ENCODE peak calls at places on chromosomes 4 and X, in four cellular contexts. S is endothelial cell of umbilical vein, X is transverse colon, B is A549. U is an unnamed sample.

GRCh38 chrX:21167028-21167427 is 207.2 kb upstream of the CNKSR2 start:
- DNase-seq in S (no peak), X (no peak), B (no peak), U (no peak)

GRCh38 chr4:111556861-111557260 is 588.4 kb upstream of the FAM241A start:
- DNase-seq in S (no peak), X (no peak), B (no peak), U (no peak)

GRCh38 chrX:77440310-77440709 is 6.9 kb upstream of the FGF16 start:
- DNase-seq in S (no peak), X (no peak), B (no peak), U (no peak)

GRCh38 chrX:148601034-148601433 is 100.6 kb downstream of the AFF2 start:
- DNase-seq in S (no peak), X (no peak), B (no peak), U (no peak)

GRCh38 chr4:83121246-83121645 is 6.7 kb upstream of the PLAC8 start:
- DNase-seq in S (no peak), X (no peak), B (no peak), U (no peak)

GRCh38 chr4:33369366-33369899 is 2649.3 kb downstream of the PCDH7 start:
- DNase-seq in S (no peak), X (no peak), B (no peak), U (no peak)

GRCh38 chr4:68874507-68874906 is 58.7 kb downstream of the UGT2B10 start:
- DNase-seq in S (no peak), X (no peak), B (no peak), U (no peak)

GRCh38 chrX:155070038-155070437 is 898 bp downstream of the CMC4 start:
- DNase-seq in S (no peak), X (no peak), B (no peak), U (no peak)

GRCh38 chr4:143762511-143762910 is 62.0 kb upstream of the FREM3 start:
- DNase-seq in S (no peak), X (no peak), B (no peak), U (no peak)

GRCh38 chr4:14990484-14990883 is 11.8 kb upstream of the CPEB2 start:
- DNase-seq in S (no peak), X (no peak), B (no peak), U (no peak)

GRCh38 chrX:50721771-50722521 is 92.0 kb downstream of the SHROOM4 start:
- DNase-seq in S (no peak), X (no peak), B (no peak), U (no peak)

GRCh38 chrX:154531626-154532025 is 15.0 kb downstream of the G6PD start:
- DNase-seq in S (no peak), X (no peak), B (peak), U (no peak)

GRCh38 chr4:42302348-42302747 is 94.9 kb upstream of the SHISA3 start:
- DNase-seq in S (peak), X (no peak), B (peak), U (peak)

GRCh38 chr4:77586953-77587383 is 18.7 kb upstream of the CXCL13 start:
- DNase-seq in S (no peak), X (peak), B (peak), U (no peak)

GRCh38 chr4:92305878-92306520 is 2.2 kb downstream of the GRID2 start:
- DNase-seq in S (no peak), X (no peak), B (no peak), U (no peak)

GRCh38 chr4:85734446-85734845 is 259.5 kb downstream of the ARHGAP24 start:
- DNase-seq in S (peak), X (no peak), B (no peak), U (no peak)

GRCh38 chrX:1443496-1444075 is 9.1 kb downstream of the ASMTL start:
- DNase-seq in S (no peak), X (no peak), B (no peak), U (no peak)

GRCh38 chr4:134691915-134692314 is 490.3 kb upstream of the PABPC4L start:
- DNase-seq in S (no peak), X (no peak), B (no peak), U (no peak)

GRCh38 chrX:31658360-31658759 is 586.5 kb upstream of the FTHL17 start:
- DNase-seq in S (peak), X (no peak), B (peak), U (no peak)

GRCh38 chr4:10582059-10582686 is 102.4 kb downstream of the CLNK start:
- DNase-seq in S (peak), X (peak), B (peak), U (peak)

GRCh38 chrX:47991263-47992092 is 12.3 kb downstream of the ZNF182 start:
- DNase-seq in S (no peak), X (no peak), B (no peak), U (no peak)

GRCh38 chr4:113293673-113294072 is 244.2 kb downstream of the ANK2 start:
- DNase-seq in S (no peak), X (no peak), B (no peak), U (no peak)

GRCh38 chrX:41009816-41010187 is 75.4 kb upstream of the USP9X start:
- DNase-seq in S (no peak), X (no peak), B (no peak), U (no peak)

GRCh38 chrX:31551913-31552312 is 480.1 kb upstream of the FTHL17 start:
- DNase-seq in S (no peak), X (no peak), B (no peak), U (no peak)

GRCh38 chr4:5883916-5884315 is 9.0 kb downstream of the CRMP1 start:
- DNase-seq in S (no peak), X (no peak), B (no peak), U (no peak)

GRCh38 chrX:133258481-133258880 is 40.3 kb upstream of the TFDP3 start:
- DNase-seq in S (no peak), X (no peak), B (no peak), U (no peak)

GRCh38 chr4:19580090-19580489 is 671.6 kb upstream of the SLIT2 start:
- DNase-seq in S (no peak), X (no peak), B (no peak), U (no peak)

GRCh38 chr4:162115323-162115722 is 48.5 kb downstream of the FSTL5 start:
- DNase-seq in S (no peak), X (no peak), B (no peak), U (no peak)

GRCh38 chrX:102517331-102517730 is 792 bp upstream of the TMSB15A start:
- DNase-seq in S (peak), X (no peak), B (peak), U (no peak)

GRCh38 chr4:185734214-185734613 is 77.8 kb downstream of the SORBS2 start:
- DNase-seq in S (no peak), X (no peak), B (no peak), U (no peak)

GRCh38 chrX:128975716-128976115 is 547.6 kb downstream of the SMARCA1 start:
- DNase-seq in S (peak), X (peak), B (peak), U (peak)

GRCh38 chrX:47637546-47638195 is 7.9 kb upstream of the CFP start:
- DNase-seq in S (peak), X (peak), B (no peak), U (no peak)

GRCh38 chrX:95764972-95765451 is 919.6 kb upstream of the DIAPH2 start:
- DNase-seq in S (peak), X (no peak), B (peak), U (peak)

GRCh38 chr4:26590639-26591038 is 6.8 kb downstream of the TBC1D19 start:
- DNase-seq in S (no peak), X (no peak), B (peak), U (no peak)

GRCh38 chr4:98659106-98659592 is 738 bp upstream of the TSPAN5 start:
- DNase-seq in S (no peak), X (no peak), B (peak), U (no peak)

GRCh38 chr4:102500371-102501175 is 586 bp upstream of the NFKB1 start:
- DNase-seq in S (peak), X (peak), B (peak), U (peak)

GRCh38 chr4:102501635-102502382 is 650 bp downstream of the NFKB1 start:
- DNase-seq in S (peak), X (peak), B (peak), U (peak)

GRCh38 chr4:102503831-102504786 is 3.0 kb downstream of the NFKB1 start:
- DNase-seq in S (no peak), X (no peak), B (no peak), U (no peak)

GRCh38 chr4:102503301-102503746 is 2.2 kb downstream of the NFKB1 start:
- DNase-seq in S (peak), X (no peak), B (peak), U (no peak)

GRCh38 chr4:102501176-102501634 is at the start of gene NFKB1:
- DNase-seq in S (peak), X (peak), B (peak), U (peak)
- TF ChIP-seq POLR2A in S (peak), X (no peak), B (peak), U (peak)

GRCh38 chr4:6929735-6930464 is 20.3 kb downstream of the TBC1D14 start:
- DNase-seq in S (no peak), X (peak), B (no peak), U (no peak)
- TF ChIP-seq POLR2A in S (no peak), X (peak), B (no peak), U (no peak)

GRCh38 chr4:139556071-139556734 is at the start of gene SETD7:
- DNase-seq in S (peak), X (peak), B (peak), U (peak)
- TF ChIP-seq POLR2A in S (peak), X (peak), B (peak), U (peak)

GRCh38 chr4:515251-515650 is 16.2 kb downstream of the PIGG start:
- DNase-seq in S (no peak), X (no peak), B (no peak), U (no peak)
- TF ChIP-seq POLR2A in S (no peak), X (no peak), B (no peak), U (no peak)

DNA sequence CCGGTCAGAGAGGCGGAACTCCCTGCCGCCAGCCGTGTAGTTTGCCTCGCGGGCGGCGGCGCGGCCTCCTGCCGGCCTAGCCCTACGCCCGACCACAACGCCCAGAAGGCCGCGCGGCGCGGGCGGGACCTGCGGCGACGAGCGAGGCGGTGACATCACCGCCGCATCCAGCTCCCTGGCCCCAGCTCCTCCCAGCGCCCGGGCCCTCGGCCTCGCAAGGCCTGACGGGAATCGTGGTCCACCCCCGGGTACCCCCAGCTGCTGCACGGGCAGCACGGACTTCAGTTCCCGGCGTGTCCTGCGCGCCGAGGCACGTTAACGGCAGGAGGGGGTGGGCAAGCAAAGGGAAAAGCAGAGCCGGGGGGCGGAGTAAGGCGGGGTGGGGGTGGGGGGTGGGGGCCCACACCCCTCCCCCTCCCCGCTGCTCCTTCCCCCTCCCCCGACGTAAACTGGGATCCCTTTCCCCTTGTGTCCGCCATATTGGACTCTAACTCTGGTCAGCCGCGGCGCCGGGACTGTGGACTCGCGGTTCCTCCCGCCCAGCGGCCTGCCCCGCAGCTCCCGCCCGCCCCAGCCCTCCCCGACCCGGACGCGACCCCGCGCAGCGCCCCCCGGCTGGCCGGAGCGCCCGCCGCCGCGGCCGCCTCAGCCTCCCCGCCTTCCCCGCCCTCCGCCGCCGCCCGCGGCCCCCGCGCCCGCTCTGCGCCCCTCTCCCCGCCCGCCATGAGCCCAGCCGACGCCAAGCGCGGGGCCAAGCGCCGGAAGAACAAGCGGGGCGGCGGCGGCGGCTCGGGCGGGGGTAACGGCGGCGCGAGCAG is at the start of gene FAM193A:
- DNase-seq in S (peak), X (peak), B (peak), U (peak)
- TF ChIP-seq POLR2A in S (peak), X (no peak), B (peak), U (peak)

GRCh38 chr4:47340914-47341313 is 122.6 kb downstream of the COMMD8 start:
- DNase-seq in S (no peak), X (no peak), B (no peak), U (no peak)
- TF ChIP-seq POLR2A in S (no peak), X (no peak), B (no peak), U (no peak)

GRCh38 chrX:100649550-100650356 is 5.8 kb downstream of the SRPX2 start:
- DNase-seq in S (peak), X (peak), B (peak), U (no peak)
- TF ChIP-seq POLR2A in S (peak), X (no peak), B (no peak), U (no peak)

U was measured in H54.